ENCODE peak calls at places on chromosomes 3 and 15, in five cellular contexts. Z, M, T, A and S are unnamed samples.

GRCh38 chr3:72698154-72698917 is 149.9 kb downstream of the SHQ1 start:
- DNase-seq in Z (no peak), M (no peak), T (no peak), A (no peak), S (no peak)

GRCh38 chr3:156360992-156361391 is 193.9 kb downstream of the SSR3 start:
- DNase-seq in Z (no peak), M (no peak), T (no peak), A (no peak), S (no peak)

GRCh38 chr15:64163662-64164362 is 990 bp upstream of the PPIB start:
- DNase-seq in Z (no peak), M (no peak), T (no peak), A (no peak), S (peak; percentile 62)

GRCh38 chr15:35741395-35741794 is 195.4 kb upstream of the DPH6 start:
- DNase-seq in Z (no peak), M (no peak), T (no peak), A (no peak), S (no peak)

GRCh38 chr15:80568298-80568697 is 126.8 kb upstream of the ABHD17C start:
- DNase-seq in Z (no peak), M (no peak), T (no peak), A (no peak), S (no peak)

GRCh38 chr15:55789066-55789660 is 46.2 kb upstream of the PRTG start:
- DNase-seq in Z (no peak), M (peak; percentile 59), T (no peak), A (peak; percentile 88), S (no peak)

GRCh38 chr3:134460965-134461364 is 24.8 kb downstream of the ANAPC13 start:
- DNase-seq in Z (no peak), M (no peak), T (no peak), A (no peak), S (no peak)

GRCh38 chr3:11001020-11001657 is 8.6 kb downstream of the SLC6A1 start:
- DNase-seq in Z (no peak), M (peak; percentile 60), T (no peak), A (no peak), S (peak; percentile 16)

GRCh38 chr3:45509038-45509767 is 85.3 kb upstream of the LIMD1 start:
- DNase-seq in Z (no peak), M (no peak), T (no peak), A (no peak), S (no peak)

GRCh38 chr3:5019411-5020261 is 40.4 kb downstream of the BHLHE40 start:
- DNase-seq in Z (no peak), M (peak; percentile 87), T (no peak), A (no peak), S (no peak)

GRCh38 chr3:42476225-42477160 is 25.9 kb upstream of the VIPR1 start:
- DNase-seq in Z (no peak), M (no peak), T (no peak), A (no peak), S (no peak)

GRCh38 chr15:99053380-99054024 is 45.9 kb upstream of the PGPEP1L start:
- DNase-seq in Z (no peak), M (no peak), T (no peak), A (no peak), S (no peak)

GRCh38 chr3:155457591-155457990 is 164.1 kb upstream of the STRIT1 start:
- DNase-seq in Z (no peak), M (no peak), T (no peak), A (no peak), S (no peak)

GRCh38 chr15:85751731-85752421 is 42.8 kb downstream of the KLHL25 start:
- DNase-seq in Z (no peak), M (no peak), T (no peak), A (no peak), S (no peak)

GRCh38 chr15:87792250-87793030 is 464.1 kb downstream of the NTRK3 start:
- DNase-seq in Z (no peak), M (no peak), T (no peak), A (no peak), S (no peak)

GRCh38 chr15:29056839-29057450 is 171.2 kb downstream of the APBA2 start:
- DNase-seq in Z (no peak), M (no peak), T (no peak), A (peak; percentile 66), S (no peak)

GRCh38 chr15:63974036-63974435 is 72.2 kb downstream of the DAPK2 start:
- DNase-seq in Z (no peak), M (no peak), T (no peak), A (no peak), S (no peak)

GRCh38 chr15:72198410-72199270 is 1.1 kb upstream of the GRAMD2A start:
- DNase-seq in Z (no peak), M (no peak), T (no peak), A (no peak), S (no peak)

GRCh38 chr3:127324080-127324479 is 36.2 kb upstream of the PRR20G start:
- DNase-seq in Z (no peak), M (no peak), T (no peak), A (no peak), S (no peak)

GRCh38 chr15:92409006-92409405 is 15.3 kb downstream of the ST8SIA2 start:
- DNase-seq in Z (no peak), M (no peak), T (no peak), A (no peak), S (no peak)

GRCh38 chr3:129052675-129053074 is 7.9 kb upstream of the GP9 start:
- DNase-seq in Z (no peak), M (no peak), T (no peak), A (no peak), S (no peak)

GRCh38 chr3:38707730-38708129 is 58.2 kb upstream of the SCN5A start:
- DNase-seq in Z (no peak), M (peak; percentile 40), T (no peak), A (no peak), S (peak; percentile 5)

GRCh38 chr3:24829011-24829581 is 334.4 kb upstream of the THRB start:
- DNase-seq in Z (no peak), M (peak; percentile 24), T (peak; percentile 31), A (peak; percentile 76), S (no peak)

GRCh38 chr3:102143536-102143935 is 291.3 kb upstream of the ZPLD1 start:
- DNase-seq in Z (no peak), M (no peak), T (no peak), A (no peak), S (no peak)

GRCh38 chr3:179318876-179319275 is 4.0 kb upstream of the ZNF639 start:
- DNase-seq in Z (no peak), M (no peak), T (no peak), A (no peak), S (no peak)

GRCh38 chr3:33391255-33391995 is 48.8 kb downstream of the UBP1 start:
- DNase-seq in Z (no peak), M (no peak), T (no peak), A (no peak), S (no peak)

GRCh38 chr3:33729993-33730392 is 11.9 kb upstream of the CLASP2 start:
- DNase-seq in Z (no peak), M (no peak), T (no peak), A (no peak), S (no peak)

GRCh38 chr15:92610101-92610520 is 45.5 kb downstream of the FAM174B start:
- DNase-seq in Z (no peak), M (no peak), T (no peak), A (no peak), S (no peak)

GRCh38 chr3:136195258-136196063 is 674 bp downstream of the MSL2 start:
- DNase-seq in Z (no peak), M (peak; percentile 67), T (no peak), A (peak; percentile 85), S (peak; percentile 61)

GRCh38 chr3:72127843-72128242 is 342.9 kb upstream of the PROK2 start:
- DNase-seq in Z (no peak), M (no peak), T (no peak), A (no peak), S (no peak)

GRCh38 chr15:75159244-75159643 is 42.4 kb upstream of the C15orf39 start:
- DNase-seq in Z (no peak), M (no peak), T (no peak), A (no peak), S (no peak)
- H3K4me3 ChIP-seq in Z (no peak overlapping the region), M (no peak overlapping the region), T (no peak overlapping the region), A (no peak overlapping the region), S (no peak overlapping the region)

DNA sequence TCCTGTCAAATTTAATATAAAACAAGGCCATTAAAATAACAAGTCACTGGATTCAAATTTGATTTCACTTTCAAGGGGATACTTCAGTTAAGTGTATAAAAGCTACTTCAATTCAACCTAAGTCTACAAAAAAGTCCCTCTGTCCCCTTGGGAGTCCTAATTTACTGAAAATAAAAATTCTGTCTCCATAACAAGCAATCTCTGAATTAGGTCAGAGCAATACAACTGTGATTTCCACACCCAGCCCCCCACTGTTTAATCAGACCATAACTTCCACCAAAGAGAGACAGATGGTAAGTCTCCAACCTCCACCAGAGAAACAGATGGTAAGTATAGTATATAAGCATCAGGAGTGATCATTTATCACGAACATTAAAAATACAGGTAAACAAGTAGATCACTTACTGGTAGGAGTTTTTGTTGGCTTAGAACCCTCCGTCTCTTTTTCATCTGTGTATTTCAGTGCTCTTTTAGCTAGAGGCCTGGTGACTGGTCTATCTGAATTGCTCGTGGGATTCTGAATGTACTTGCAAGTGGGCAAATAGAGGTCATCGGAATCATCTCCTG is 12.1 kb downstream of the SGO1 start:
- DNase-seq in Z (no peak), M (no peak), T (no peak), A (no peak), S (no peak)
- TF ChIP-seq HDAC2 in Z (no peak), M (no peak), T (no peak), A (no peak), S (no peak)

DNA sequence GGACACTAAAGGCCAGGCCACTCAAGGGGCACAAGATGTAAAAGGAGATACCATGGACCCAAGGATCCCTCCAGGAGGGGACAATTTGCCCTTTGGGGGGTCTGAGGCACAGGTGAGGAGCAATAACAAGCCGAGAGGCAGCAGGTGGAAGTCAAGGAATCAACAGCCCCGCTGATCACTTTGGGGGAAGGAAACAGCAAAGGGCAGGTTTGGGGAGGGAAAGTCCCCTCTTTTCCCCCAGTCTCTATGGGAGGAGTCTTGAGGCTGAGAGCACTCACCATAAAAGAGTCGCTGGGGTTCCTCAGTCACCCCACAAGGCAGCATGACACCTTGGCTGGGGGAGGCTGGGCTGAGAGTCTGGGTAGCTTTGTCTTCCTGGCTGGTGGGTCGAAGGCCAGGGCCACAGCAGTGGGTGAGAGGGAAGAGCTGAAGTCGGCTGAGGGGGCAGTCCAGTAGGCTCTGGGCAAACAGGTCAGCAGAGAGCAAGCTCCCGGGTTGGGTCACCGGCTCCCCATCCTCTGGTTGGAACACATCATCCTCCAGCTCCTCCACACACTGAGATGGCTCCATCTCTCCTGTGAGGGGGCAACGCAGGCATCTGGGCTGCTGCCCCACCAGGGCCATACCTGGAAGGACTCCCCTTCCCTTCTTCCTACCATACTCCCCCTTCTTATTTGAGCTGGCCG is 3.0 kb downstream of the BMF start:
- DNase-seq in Z (no peak), M (no peak), T (no peak), A (no peak), S (no peak)
- H3K4me3 ChIP-seq in Z (peak overlapping the region; percentile 73), M (no peak overlapping the region), T (no peak overlapping the region), A (no peak overlapping the region), S (peak overlapping the region; percentile 23)

GRCh38 chr15:31476866-31477265 is 150.2 kb downstream of the KLF13 start:
- DNase-seq in Z (no peak), M (no peak), T (no peak), A (no peak), S (no peak)

GRCh38 chr15:31478781-31479221 is 152.2 kb downstream of the KLF13 start:
- DNase-seq in Z (no peak), M (no peak), T (no peak), A (no peak), S (no peak)

GRCh38 chr15:31476411-31476810 is 149.8 kb downstream of the KLF13 start:
- DNase-seq in Z (no peak), M (no peak), T (no peak), A (no peak), S (no peak)

GRCh38 chr15:31477301-31477700 is 150.7 kb downstream of the KLF13 start:
- DNase-seq in Z (no peak), M (no peak), T (no peak), A (no peak), S (no peak)

GRCh38 chr15:31477851-31478250 is 151.2 kb downstream of the KLF13 start:
- DNase-seq in Z (no peak), M (no peak), T (no peak), A (no peak), S (no peak)
- TF ChIP-seq HDAC2 in Z (no peak), M (no peak), T (no peak), A (no peak), S (no peak)